ENCODE peak calls at places on chromosomes 12 and 14, in five cellular contexts. R is fibroblast of lung, J is brain microvascular endothelial cell, F is erythroblast, B is tibial artery. A is an unnamed sample.
A peak's percentile ranks its signal among the peaks of the same experiment; 100 is the strongest.

GRCh38 chr12:88417531-88417930 is 162.7 kb downstream of the KITLG start:
- DNase-seq in R (no peak), J (no peak), F (no peak), B (no peak), A (no peak)

GRCh38 chr14:100138082-100138787 is 21.2 kb downstream of the DEGS2 start:
- DNase-seq in R (no peak), J (no peak), F (no peak), B (no peak), A (no peak)

GRCh38 chr14:89498836-89499235 is 81.8 kb upstream of the FOXN3 start:
- DNase-seq in R (no peak), J (no peak), F (no peak), B (no peak), A (no peak)

GRCh38 chr14:94128216-94128839 is 1.1 kb downstream of the IFI27L2 start:
- DNase-seq in R (no peak), J (no peak), F (no peak), B (no peak), A (no peak)

GRCh38 chr12:60191676-60192359 is 596.0 kb downstream of the SLC16A7 start:
- DNase-seq in R (peak; percentile 17), J (no peak), F (no peak), B (no peak), A (no peak)

GRCh38 chr12:1805441-1806081 is 14.8 kb upstream of the LRTM2 start:
- DNase-seq in R (no peak), J (no peak), F (no peak), B (no peak), A (no peak)

GRCh38 chr12:66612053-66612775 is 66.7 kb downstream of the GRIP1 start:
- DNase-seq in R (no peak), J (no peak), F (no peak), B (no peak), A (no peak)

GRCh38 chr14:80764921-80765507 is 176.5 kb downstream of the CEP128 start:
- DNase-seq in R (no peak), J (no peak), F (no peak), B (no peak), A (no peak)

GRCh38 chr12:62732861-62733427 is 202.0 kb downstream of the PPM1H start:
- DNase-seq in R (peak; percentile 71), J (peak; percentile 88), F (no peak), B (no peak), A (no peak)